ENCODE peak calls at places on chromosome 5, in six cellular contexts. X is HepG2, S is K562, B is HCT116, C is upper lobe of left lung, R is GM12878. M is an unnamed sample.

GRCh38 chr5:78496373-78496772 is 136.0 kb downstream of the SCAMP1 start:
- ATAC-seq in X (peak; percentile 48), S (no peak), B (no peak), C (no peak), R (no peak), M (no peak)

GRCh38 chr5:82347213-82347947 is 69.2 kb upstream of the RPS23 start:
- ATAC-seq in X (no peak), S (no peak), B (no peak), C (no peak), R (no peak), M (peak; percentile 47)

GRCh38 chr5:37391591-37391990 is 12.5 kb downstream of the WDR70 start:
- ATAC-seq in X (no peak), S (no peak), B (no peak), C (no peak), R (no peak), M (no peak)

GRCh38 chr5:119453045-119453383 is 717 bp downstream of the HSD17B4 start:
- ATAC-seq in X (peak; percentile 47), S (peak; percentile 44), B (peak; percentile 2), C (peak; percentile 93), R (peak; percentile 26), M (peak; percentile 58)

GRCh38 chr5:14491015-14491414 is 90.6 kb upstream of the OTULINL start:
- ATAC-seq in X (no peak), S (no peak), B (no peak), C (no peak), R (no peak), M (peak; percentile 13)

GRCh38 chr5:148904440-148904839 is 78.0 kb downstream of the ADRB2 start:
- ATAC-seq in X (no peak), S (no peak), B (no peak), C (no peak), R (no peak), M (peak; percentile 76)

GRCh38 chr5:59132131-59132530 is 549.3 kb downstream of the RAB3C start:
- ATAC-seq in X (no peak), S (no peak), B (no peak), C (no peak), R (no peak), M (no peak)

GRCh38 chr5:71586052-71586940 is 844 bp upstream of the MCCC2 start:
- ATAC-seq in X (peak; percentile 76), S (peak; percentile 68), B (peak; percentile 6), C (no peak), R (peak; percentile 46), M (no peak)

GRCh38 chr5:72451771-72452505 is 55.3 kb downstream of the ZNF366 start:
- ATAC-seq in X (no peak), S (no peak), B (peak; percentile 44), C (peak; percentile 71), R (peak; percentile 94), M (peak; percentile 81)

DNA sequence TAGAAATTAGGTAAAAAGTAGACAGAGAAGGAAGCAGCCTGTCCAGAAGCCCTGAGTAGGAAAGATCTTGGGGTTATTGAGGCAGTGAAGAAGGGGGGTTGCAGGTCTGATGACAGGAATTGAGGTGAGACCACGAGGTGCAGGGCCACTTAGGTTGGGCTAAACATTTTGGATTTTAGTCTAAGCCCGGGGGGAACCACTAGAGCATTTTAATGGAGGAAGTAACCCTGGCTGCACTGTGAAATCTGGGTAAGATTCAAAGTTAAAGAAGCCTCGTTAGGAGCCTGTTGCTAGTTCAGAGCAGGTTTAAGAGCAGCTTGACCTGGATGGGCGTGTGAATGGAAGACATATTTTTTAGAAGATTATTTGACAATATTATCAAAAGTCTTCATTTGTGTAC is 38.4 kb downstream of the MAP3K1 start:
- ATAC-seq in X (no peak), S (no peak), B (no peak), C (no peak), R (peak; percentile 61), M (no peak)
- H3K4me1 ChIP-seq in X (peaks cover 40% of the 10 kb centered on the region), S (peaks cover 10% of the 10 kb centered on the region), B (no peaks in the 10 kb centered on the region), C (peaks cover 75% of the 10 kb centered on the region), R (no peaks in the 10 kb centered on the region), M (peaks cover 10% of the 10 kb centered on the region)

GRCh38 chr5:179832039-179832745 is 11.5 kb downstream of the SQSTM1 start:
- ATAC-seq in X (peak; percentile 25), S (no peak), B (no peak), C (no peak), R (no peak), M (no peak)
- TF ChIP-seq POLR2AphosphoS5 in X (no peak), S (no peak), B (no peak), C (no peak), R (peak; percentile 42), M (no peak)

DNA sequence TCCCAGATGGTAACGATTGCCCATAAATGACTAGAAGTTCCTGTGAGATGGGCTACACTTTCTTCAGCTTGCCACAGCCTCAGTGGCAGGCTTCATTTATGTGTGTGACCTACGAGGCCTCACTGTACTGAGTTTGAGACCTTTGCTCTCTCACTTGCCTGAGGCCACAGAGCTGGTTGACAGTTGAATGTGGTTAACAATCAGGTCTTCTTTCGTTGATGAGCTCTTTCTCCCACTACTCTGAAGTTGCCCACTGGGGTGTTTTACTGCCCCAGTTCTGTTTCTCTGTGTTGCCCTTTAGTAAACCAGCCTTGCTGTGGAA is 70.5 kb downstream of the CYFIP2 start:
- ATAC-seq in X (peak; percentile 98), S (no peak), B (no peak), C (no peak), R (no peak), M (no peak)
- TF ChIP-seq POLR2A in X (no peak), S (no peak), B (no peak), C (no peak), R (no peak), M (no peak)

DNA sequence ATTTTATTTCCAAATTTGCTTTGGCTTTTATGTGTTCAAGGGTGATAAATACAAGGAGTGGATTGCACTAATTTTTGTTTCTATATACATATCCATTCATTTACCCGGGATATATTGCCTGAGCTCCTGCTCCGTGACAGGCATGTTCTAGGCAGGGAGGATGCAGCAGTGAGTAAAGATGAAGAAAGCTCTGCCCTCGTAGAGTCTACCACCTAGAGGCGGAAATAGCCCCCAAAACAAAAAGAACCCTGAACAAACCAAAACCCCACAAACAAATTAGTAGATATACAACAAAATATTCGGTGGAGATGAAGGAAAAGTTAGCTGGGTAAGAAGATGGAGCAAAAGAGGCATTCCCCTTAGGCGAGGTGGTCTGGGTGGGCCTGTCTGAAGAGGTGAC is 164.0 kb downstream of the MACROH2A1 start:
- ATAC-seq in X (no peak), S (no peak), B (no peak), C (no peak), R (no peak), M (no peak)
- H3K4me1 ChIP-seq in X (peaks cover 45% of the 10 kb centered on the region), S (peaks cover 16% of the 10 kb centered on the region), B (peaks cover 15% of the 10 kb centered on the region), C (peaks cover 21% of the 10 kb centered on the region), R (peaks cover 6% of the 10 kb centered on the region), M (no peaks in the 10 kb centered on the region)

DNA sequence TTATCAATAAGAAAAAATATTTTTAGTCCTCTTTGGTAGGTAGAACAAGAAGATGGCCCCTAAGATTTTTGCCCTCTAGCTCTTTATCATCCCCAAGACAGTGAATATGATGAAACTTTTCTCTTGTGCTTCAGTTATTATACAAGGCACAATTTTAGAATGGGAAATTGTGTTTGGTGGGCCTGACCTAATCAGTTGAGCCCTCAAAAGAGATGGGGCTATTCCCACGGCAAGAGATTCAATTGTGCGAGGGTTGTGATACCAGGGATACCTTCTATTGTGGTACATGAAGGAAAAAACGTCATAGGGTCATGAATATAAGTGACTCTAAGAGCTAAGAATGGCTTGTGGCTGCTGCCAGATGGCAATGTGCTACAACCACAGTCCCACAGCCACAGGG is 94.0 kb upstream of the COX7C start:
- ATAC-seq in X (no peak), S (no peak), B (no peak), C (no peak), R (no peak), M (no peak)
- TF ChIP-seq POLR2AphosphoS5 in X (no peak), S (no peak), B (no peak), C (no peak), R (no peak), M (no peak)

GRCh38 chr5:173953528-173954090 is 35.4 kb upstream of the C5orf47 start:
- ATAC-seq in X (peak; percentile 93), S (no peak), B (no peak), C (no peak), R (no peak), M (no peak)

GRCh38 chr5:173950829-173951228 is 38.1 kb upstream of the C5orf47 start:
- ATAC-seq in X (no peak), S (no peak), B (no peak), C (no peak), R (no peak), M (no peak)

GRCh38 chr5:173954671-173955605 is 34.0 kb upstream of the C5orf47 start:
- ATAC-seq in X (no peak), S (peak; percentile 26), B (no peak), C (no peak), R (no peak), M (peak; percentile 79)
- TF ChIP-seq POLR2A in X (no peak), S (no peak), B (no peak), C (no peak), R (no peak), M (no peak)

GRCh38 chr5:154755361-154756202 is at the start of gene LARP1:
- ATAC-seq in X (peak; percentile 9), S (peak; percentile 41), B (peak; percentile 13), C (no peak), R (peak; percentile 12), M (peak; percentile 8)

GRCh38 chr5:154757647-154758406 is 2.6 kb downstream of the LARP1 start:
- ATAC-seq in X (no peak), S (no peak), B (no peak), C (no peak), R (no peak), M (no peak)

GRCh38 chr5:154758501-154758900 is 3.3 kb downstream of the LARP1 start:
- ATAC-seq in X (no peak), S (no peak), B (no peak), C (no peak), R (no peak), M (no peak)

GRCh38 chr5:154756203-154756870 is 1.2 kb downstream of the LARP1 start:
- ATAC-seq in X (peak; percentile 21), S (peak; percentile 37), B (peak; percentile 1), C (peak; percentile 19), R (peak; percentile 10), M (no peak)

GRCh38 chr5:154756871-154757646 is 1.9 kb downstream of the LARP1 start:
- ATAC-seq in X (peak; percentile 2), S (peak; percentile 11), B (peak; percentile 2), C (no peak), R (peak; percentile 2), M (peak; percentile 5)
- H3K4me1 ChIP-seq in X (peaks cover 71% of the 10 kb centered on the region), S (peaks cover 48% of the 10 kb centered on the region), B (peaks cover 62% of the 10 kb centered on the region), C (peaks cover 68% of the 10 kb centered on the region), R (peaks cover 33% of the 10 kb centered on the region), M (peaks cover 73% of the 10 kb centered on the region)

DNA sequence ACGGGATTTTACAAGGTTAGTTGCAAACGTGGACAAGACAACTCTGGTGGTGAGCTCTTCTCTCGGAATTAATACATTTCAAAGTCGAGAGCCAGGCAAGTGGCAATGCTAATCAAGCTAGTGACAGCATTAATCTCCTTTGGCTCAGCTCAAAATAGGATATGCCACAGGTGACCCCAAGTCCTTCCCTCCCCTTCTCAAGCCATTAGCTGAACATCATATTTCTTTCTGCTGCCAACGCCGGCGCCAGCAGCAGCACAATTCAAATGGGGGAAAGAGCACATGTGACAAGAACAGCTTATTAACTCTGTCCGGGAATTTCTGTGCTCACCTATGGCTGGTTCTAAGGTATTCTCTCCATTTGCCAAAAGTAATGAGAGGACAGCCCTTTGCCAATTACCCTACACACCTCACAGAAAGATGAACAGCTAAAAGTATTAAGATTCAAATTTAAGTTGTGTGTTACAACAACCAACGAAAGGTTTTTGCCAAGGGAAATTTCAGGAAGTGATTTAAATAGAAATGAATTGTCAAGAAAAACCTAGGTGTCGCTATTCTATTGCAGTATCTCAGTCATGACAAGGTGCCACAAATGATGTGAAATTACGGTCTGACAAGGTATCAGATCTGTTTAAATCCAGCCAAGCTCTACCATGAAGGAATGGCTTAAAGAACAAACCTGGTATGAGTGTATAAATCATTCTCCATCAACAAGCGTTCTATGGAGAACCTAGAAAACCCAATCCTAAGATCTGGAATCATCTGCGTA is 189.9 kb downstream of the ATPSCKMT start:
- ATAC-seq in X (no peak), S (no peak), B (no peak), C (no peak), R (no peak), M (no peak)
- TF ChIP-seq POLR2AphosphoS5 in X (no peak), S (no peak), B (no peak), C (no peak), R (no peak), M (no peak)

M was measured in gastroesophageal sphincter.